ENCODE peak calls at places on chromosomes 16 and 17, in six cellular contexts. R is stomach, X is AG09319, B is colonic mucosa, D is GM13977, S is AG09309. T is an unnamed sample.

GRCh38 chr17:74040729-74041128 is 162.7 kb upstream of the RPL38 start:
- DNase-seq in R (no peak), X (no peak), B (no peak), D (no peak), S (no peak), T (no peak)

GRCh38 chr16:10324210-10324609 is 61.7 kb upstream of the ATF7IP2 start:
- DNase-seq in R (no peak), X (no peak), B (no peak), D (no peak), S (no peak), T (no peak)

GRCh38 chr16:33059206-33059605 is 134.8 kb upstream of the TP53TG3C start:
- DNase-seq in R (no peak), X (no peak), B (no peak), D (no peak), S (no peak), T (no peak)

GRCh38 chr17:6381052-6381451 is 53.9 kb downstream of the AIPL1 start:
- DNase-seq in R (no peak), X (no peak), B (no peak), D (no peak), S (no peak), T (no peak)

GRCh38 chr17:63232565-63233310 is 213.4 kb downstream of the CYB561 start:
- DNase-seq in R (no peak), X (no peak), B (no peak), D (no peak), S (no peak), T (no peak)

GRCh38 chr17:44362964-44363612 is 565 bp downstream of the FAM171A2 start:
- DNase-seq in R (no peak), X (no peak), B (no peak), D (peak), S (no peak), T (no peak)

GRCh38 chr17:45135978-45136791 is 698 bp downstream of the ACBD4 start:
- DNase-seq in R (no peak), X (no peak), B (no peak), D (no peak), S (no peak), T (peak)

GRCh38 chr16:28136751-28137434 is 73.4 kb upstream of the GSG1L start:
- DNase-seq in R (no peak), X (no peak), B (no peak), D (no peak), S (no peak), T (peak)

GRCh38 chr16:87391950-87392822 is at the start of gene MAP1LC3B:
- DNase-seq in R (peak), X (peak), B (peak), D (peak), S (peak), T (peak)

GRCh38 chr16:84631153-84631466 is 13.2 kb upstream of the COTL1 start:
- DNase-seq in R (no peak), X (no peak), B (no peak), D (no peak), S (no peak), T (no peak)

GRCh38 chr16:80362816-80363215 is 178.0 kb upstream of the DYNLRB2 start:
- DNase-seq in R (no peak), X (no peak), B (no peak), D (no peak), S (no peak), T (no peak)

GRCh38 chr16:31453255-31454204 is 5.8 kb upstream of the ARMC5 start:
- DNase-seq in R (no peak), X (no peak), B (no peak), D (no peak), S (no peak), T (no peak)

GRCh38 chr17:31582151-31582907 is 190.9 kb downstream of the RAB11FIP4 start:
- DNase-seq in R (peak), X (peak), B (peak), D (peak), S (no peak), T (peak)

GRCh38 chr16:2511128-2511785 is 2.5 kb upstream of the ATP6V0C start:
- DNase-seq in R (peak), X (no peak), B (peak), D (no peak), S (no peak), T (no peak)

GRCh38 chr17:54426287-54426886 is 474.3 kb upstream of the TOM1L1 start:
- DNase-seq in R (no peak), X (no peak), B (no peak), D (no peak), S (no peak), T (peak)

GRCh38 chr16:80299416-80299815 is 241.4 kb upstream of the DYNLRB2 start:
- DNase-seq in R (peak), X (peak), B (no peak), D (no peak), S (no peak), T (no peak)

GRCh38 chr17:9016941-9017552 is 4.3 kb upstream of the NTN1 start:
- DNase-seq in R (peak), X (no peak), B (no peak), D (no peak), S (no peak), T (no peak)

GRCh38 chr17:13792314-13792713 is 190.6 kb upstream of the HS3ST3A1 start:
- DNase-seq in R (no peak), X (no peak), B (no peak), D (no peak), S (peak), T (no peak)

GRCh38 chr17:49015924-49016774 is 19.0 kb downstream of the IGF2BP1 start:
- DNase-seq in R (no peak), X (no peak), B (no peak), D (no peak), S (no peak), T (no peak)

GRCh38 chr16:24088767-24089166 is 167.4 kb upstream of the CACNG3 start:
- DNase-seq in R (no peak), X (no peak), B (no peak), D (no peak), S (no peak), T (no peak)

GRCh38 chr17:21297026-21297520 is 12.6 kb downstream of the MAP2K3 start:
- DNase-seq in R (no peak), X (no peak), B (no peak), D (no peak), S (no peak), T (no peak)

GRCh38 chr17:7887038-7887481 is 1.5 kb upstream of the CHD3 start:
- DNase-seq in R (no peak), X (no peak), B (no peak), D (no peak), S (no peak), T (no peak)

GRCh38 chr17:7888184-7888920 is at the start of gene CHD3:
- DNase-seq in R (peak), X (no peak), B (peak), D (no peak), S (no peak), T (peak)

GRCh38 chr17:7886227-7887037 is 2.2 kb upstream of the CHD3 start:
- DNase-seq in R (peak), X (no peak), B (peak), D (peak), S (no peak), T (peak)

GRCh38 chr17:7889166-7889584 is 586 bp downstream of the CHD3 start:
- DNase-seq in R (peak), X (peak), B (peak), D (no peak), S (peak), T (peak)

DNA sequence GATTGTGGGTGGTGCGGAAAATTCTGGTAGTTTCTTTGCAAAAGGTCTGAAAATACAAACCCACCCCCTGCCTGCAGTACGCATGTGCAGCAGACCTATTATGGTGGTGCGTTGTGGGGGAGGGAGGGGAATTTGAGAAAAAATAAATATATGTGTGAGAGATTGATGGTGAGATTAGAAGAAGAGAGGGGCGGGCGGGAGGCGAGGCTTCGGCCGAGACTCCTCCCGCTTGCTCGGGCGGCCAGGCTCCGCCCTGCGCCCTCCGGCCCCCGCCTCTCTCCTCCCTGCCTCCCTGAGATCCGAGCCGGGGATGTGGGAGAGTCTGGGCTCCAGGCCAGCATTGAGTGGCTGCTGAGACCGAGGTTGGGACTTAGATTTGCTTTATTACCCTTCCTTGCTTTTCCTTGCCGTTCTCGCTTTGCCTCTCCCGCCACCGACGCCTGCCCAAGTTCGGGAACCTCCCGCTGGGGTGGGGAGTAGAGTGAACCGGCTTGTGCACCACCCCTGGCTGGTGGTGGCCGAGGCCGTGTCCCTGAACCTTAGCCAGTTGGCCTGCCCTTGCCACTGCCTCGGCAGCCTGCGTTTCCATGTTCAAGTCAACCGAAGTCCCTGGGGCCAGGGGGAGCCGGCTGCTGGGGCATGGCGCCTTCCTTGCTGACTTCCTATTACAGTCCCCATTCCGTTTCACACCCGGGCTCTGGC is 956 bp upstream of the CHD3 start:
- DNase-seq in R (peak), X (peak), B (peak), D (peak), S (peak), T (peak)
- TF ChIP-seq CTCF in R (no peak), X (no peak), B (no peak), D (no peak), S (no peak), T (no peak)

DNA sequence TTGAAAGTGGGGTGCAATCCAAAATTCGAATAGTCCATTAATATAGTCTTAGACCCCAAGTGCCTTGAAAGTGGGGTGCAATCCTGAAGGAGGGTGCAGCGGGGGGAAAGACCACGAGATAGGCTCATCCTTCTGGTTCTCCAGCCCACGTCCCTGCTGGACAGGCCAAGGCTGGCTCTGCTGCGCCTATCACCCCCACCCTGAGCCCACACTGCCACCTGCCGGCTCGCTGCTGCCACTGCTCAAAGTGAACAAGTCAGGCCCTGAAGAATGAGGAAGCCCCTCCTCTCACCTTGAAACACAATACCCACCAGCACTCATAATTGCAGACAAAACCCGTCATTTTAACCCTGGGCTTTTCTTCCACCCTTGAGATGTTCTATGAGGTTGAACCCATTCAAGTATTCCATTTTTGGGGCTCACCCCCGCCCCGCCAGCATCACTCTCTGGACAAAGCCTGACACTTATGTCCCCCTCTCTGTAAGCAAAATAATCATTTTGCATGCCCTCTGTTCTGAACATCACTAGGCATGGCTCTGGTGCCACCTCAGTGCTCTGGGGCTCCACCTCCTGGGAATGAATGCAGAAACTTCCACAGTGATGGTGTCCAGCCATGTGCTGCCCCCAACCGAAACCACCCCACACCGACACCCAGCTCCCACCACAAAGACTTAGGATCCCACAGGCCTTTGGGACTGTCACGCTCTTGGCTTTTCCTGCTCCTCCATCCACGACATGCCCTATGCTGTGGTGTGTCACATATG is 56.8 kb downstream of the BEAN1 start:
- DNase-seq in R (peak), X (no peak), B (peak), D (peak), S (no peak), T (peak)
- TF ChIP-seq CTCF in R (no peak), X (peak), B (peak), D (peak), S (peak), T (peak)

GRCh38 chr17:51214920-51215319 is 44.9 kb downstream of the MBTD1 start:
- DNase-seq in R (no peak), X (no peak), B (no peak), D (no peak), S (no peak), T (no peak)
- TF ChIP-seq CTCF in R (no peak), X (no peak), B (no peak), D (no peak), S (no peak), T (no peak)

DNA sequence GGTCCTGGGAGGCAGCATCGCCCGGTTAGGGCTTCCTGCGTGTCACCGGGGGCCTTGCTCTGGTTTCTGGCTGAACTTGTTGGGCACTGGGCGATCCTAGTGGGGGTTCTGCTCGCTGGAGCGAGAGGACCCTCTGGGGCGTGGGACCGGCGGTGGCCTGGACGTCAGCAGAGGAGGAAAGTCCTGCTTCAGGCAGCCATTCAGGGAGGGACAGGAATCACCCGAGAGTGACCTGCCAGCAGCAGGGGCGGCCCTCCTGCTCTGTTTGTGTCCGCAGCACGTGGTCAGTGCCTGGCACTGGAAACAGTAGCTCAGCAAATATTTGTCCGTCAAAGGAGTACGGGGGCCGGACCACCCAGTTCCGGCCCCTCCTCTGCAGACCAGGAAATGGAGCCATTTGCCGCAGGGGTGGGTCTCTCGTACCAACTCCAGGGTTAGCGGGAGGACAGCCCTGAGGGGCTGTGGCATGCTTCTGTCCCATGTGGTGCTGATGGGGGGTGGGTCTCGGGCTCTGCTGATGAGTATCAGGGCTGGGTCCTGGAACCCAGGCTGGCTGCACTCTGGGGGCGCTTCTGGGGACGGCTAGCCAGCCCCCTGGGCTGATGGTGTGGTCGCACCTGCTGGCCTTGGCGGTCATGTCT is 48.3 kb downstream of the BAIAP2 start:
- DNase-seq in R (peak), X (no peak), B (no peak), D (no peak), S (no peak), T (no peak)
- TF ChIP-seq CTCF in R (no peak), X (no peak), B (no peak), D (no peak), S (no peak), T (no peak)

DNA sequence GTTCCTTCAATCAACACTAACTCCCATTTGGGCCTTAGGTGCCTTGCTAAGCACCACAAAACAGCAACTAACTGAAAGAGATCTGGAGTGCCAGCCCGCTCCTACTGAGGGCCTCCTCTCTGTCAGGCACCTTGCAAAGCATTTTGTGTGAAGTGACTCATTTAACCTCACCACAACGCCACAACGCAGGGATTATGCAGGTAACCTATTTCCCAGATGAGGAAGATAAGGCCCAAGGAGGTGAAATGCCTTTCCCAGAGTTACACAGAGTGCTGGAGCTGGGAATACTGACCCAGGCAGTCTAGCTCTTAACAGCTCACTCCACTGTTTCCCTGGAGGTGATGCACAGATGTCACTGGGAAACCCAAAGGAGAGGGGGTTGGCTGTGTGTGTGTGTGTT is 32.8 kb downstream of the DRC3 start:
- DNase-seq in R (no peak), X (no peak), B (no peak), D (no peak), S (no peak), T (no peak)
- TF ChIP-seq CTCF in R (no peak), X (no peak), B (no peak), D (no peak), S (no peak), T (no peak)

GRCh38 chr17:16294560-16294959 is 58.7 kb downstream of the CENPV start:
- DNase-seq in R (no peak), X (no peak), B (no peak), D (no peak), S (no peak), T (no peak)
- TF ChIP-seq CTCF in R (no peak), X (no peak), B (no peak), D (no peak), S (no peak), T (no peak)

DNA sequence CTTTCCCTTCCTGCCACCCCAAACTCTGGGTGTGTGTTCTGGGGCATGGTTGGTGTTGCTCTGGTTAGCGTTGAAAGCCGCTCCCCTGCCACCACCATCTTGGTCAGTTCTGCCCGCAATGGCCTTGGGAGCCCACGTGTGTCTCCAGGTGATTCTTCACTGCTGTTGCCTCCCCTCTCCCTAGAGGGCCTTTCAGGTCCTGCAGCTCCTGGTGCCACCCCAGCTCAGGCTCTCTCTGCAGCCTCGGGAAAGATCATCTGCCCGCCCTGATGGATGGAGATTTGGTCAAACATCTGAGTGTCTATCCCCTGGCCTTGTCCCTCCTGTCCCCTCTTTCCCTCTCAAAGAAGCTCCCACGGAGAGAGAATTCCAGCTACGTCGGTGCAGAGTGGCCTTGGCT is 241.3 kb downstream of the RBFOX3 start:
- DNase-seq in R (no peak), X (no peak), B (no peak), D (no peak), S (no peak), T (no peak)
- TF ChIP-seq CTCF in R (no peak), X (no peak), B (no peak), D (no peak), S (no peak), T (no peak)

GRCh38 chr16:29641561-29641960 is 21.5 kb upstream of the SPN start:
- DNase-seq in R (no peak), X (no peak), B (no peak), D (peak), S (no peak), T (peak)
- TF ChIP-seq CTCF in R (no peak), X (no peak), B (no peak), D (peak), S (no peak), T (peak)

T was measured in activated CD8-positive, alpha-beta T cell treated with anti-CD3 and anti-CD28 coated beads for 36 hours.